ENCODE peak calls at places on chromosomes 4 and X, in four cellular contexts. N is esophagus muscularis mucosa, R is non-pigmented ciliary epithelial cell, L is AG08396. H is an unnamed sample.
A peak's percentile ranks its signal among the peaks of the same experiment; 100 is the strongest.

GRCh38 chr4:10105421-10105820 is 11.2 kb downstream of the WDR1 start:
- DNase-seq in L (no peak), N (no peak), R (no peak), H (peak; percentile 80)

GRCh38 chr4:151031831-151032605 is 16.9 kb upstream of the LRBA start:
- DNase-seq in N (no peak), L (peak; percentile 37), R (no peak), H (peak; percentile 84)

GRCh38 chrX:1443496-1444075 is 9.1 kb downstream of the ASMTL start:
- DNase-seq in N (no peak), L (no peak), R (no peak), H (no peak)

GRCh38 chr4:47837582-47838294 is at the start of gene CORIN:
- DNase-seq in L (no peak), N (no peak), R (no peak), H (peak; percentile 59)

GRCh38 chr4:5039800-5040199 is 11.5 kb upstream of the STK32B start:
- DNase-seq in L (no peak), N (no peak), R (no peak), H (no peak)

GRCh38 chrX:121254336-121254735 is 206.9 kb downstream of the GLUD2 start:
- DNase-seq in N (no peak), L (no peak), R (no peak), H (no peak)

GRCh38 chrX:119688856-119689455 is 4.0 kb downstream of the SEPTIN6 start:
- DNase-seq in R (no peak), L (no peak), N (no peak), H (no peak)

GRCh38 chrX:41087219-41087618 is 2.0 kb downstream of the USP9X start:
- DNase-seq in R (no peak), L (no peak), N (no peak), H (no peak)

GRCh38 chr4:147749811-147750321 is 18.0 kb downstream of the ARHGAP10 start:
- DNase-seq in L (no peak), N (no peak), R (no peak), H (no peak)

GRCh38 chr4:143742834-143743233 is 42.4 kb upstream of the FREM3 start:
- DNase-seq in N (no peak), L (no peak), R (no peak), H (no peak)

GRCh38 chr4:175371091-175371490 is 441.0 kb downstream of the GPM6A start:
- DNase-seq in R (no peak), N (no peak), L (no peak), H (no peak)

GRCh38 chr4:113575391-113575790 is 186.1 kb downstream of the CAMK2D start:
- DNase-seq in R (no peak), L (no peak), N (no peak), H (no peak)

GRCh38 chr4:144174401-144175067 is 34.0 kb upstream of the GYPA start:
- DNase-seq in N (no peak), L (peak; percentile 45), R (no peak), H (peak; percentile 19)

GRCh38 chrX:119617511-119618164 is 11.4 kb upstream of the NKRF start:
- DNase-seq in N (no peak), R (no peak), L (no peak), H (no peak)

GRCh38 chrX:135931644-135932487 is 38.4 kb downstream of the SAGE1 start:
- DNase-seq in L (no peak), N (no peak), R (no peak), H (no peak)

GRCh38 chr4:41155194-41155830 is 59.0 kb downstream of the APBB2 start:
- DNase-seq in N (no peak), L (peak; percentile 55), R (peak; percentile 81), H (no peak)

GRCh38 chr4:153530284-153530995 is 64.3 kb downstream of the TMEM131L start:
- DNase-seq in N (peak; percentile 86), L (no peak), R (no peak), H (no peak)

GRCh38 chrX:17809273-17809672 is 51.8 kb downstream of the RAI2 start:
- DNase-seq in R (no peak), N (no peak), L (no peak), H (no peak)

GRCh38 chrX:119790977-119791436 is 423 bp downstream of the RPL39 start:
- DNase-seq in N (no peak), R (no peak), L (peak; percentile 10), H (peak; percentile 54)

GRCh38 chr4:156422576-156422975 is 468.9 kb upstream of the CTSO start:
- DNase-seq in L (no peak), N (no peak), R (no peak), H (no peak)

GRCh38 chr4:31365006-31365690 is 645.0 kb downstream of the PCDH7 start:
- DNase-seq in R (no peak), L (no peak), N (no peak), H (no peak)

GRCh38 chrX:56726609-56727008 is 2.4 kb upstream of the NBDY start:
- DNase-seq in N (no peak), L (peak; percentile 32), R (no peak), H (peak; percentile 37)

GRCh38 chrX:40622741-40623536 is at the start of gene MPC1L:
- DNase-seq in R (no peak), L (no peak), N (no peak), H (no peak)

GRCh38 chrX:33194876-33195433 is 16.4 kb downstream of the DMD start:
- DNase-seq in L (no peak), R (no peak), N (no peak), H (no peak)

GRCh38 chr4:142181021-142181420 is 544.6 kb downstream of the IL15 start:
- DNase-seq in N (no peak), L (no peak), R (no peak), H (no peak)

GRCh38 chrX:36957425-36958328 is 50.5 kb upstream of the FAM47C start:
- DNase-seq in L (no peak), R (no peak), N (no peak), H (peak; percentile 87)

GRCh38 chr4:75634281-75634680 is 4.0 kb upstream of the CDKL2 start:
- DNase-seq in R (no peak), L (no peak), N (no peak), H (no peak)

GRCh38 chr4:86283341-86283740 is 76.5 kb downstream of the MAPK10 start:
- DNase-seq in R (no peak), L (no peak), N (no peak), H (no peak)

H was measured in osteoblast.